ENCODE peak calls at places on chromosomes 6 and 20, in seven cellular contexts. W is fibroblast of lung; U is spleen; V is CD8-positive, alpha-beta T cell; H is HCT116; T is A549; P is foreskin fibroblast. J is an unnamed sample.

GRCh38 chr6:156998824-156999330 is 221.7 kb downstream of the ARID1B start:
- DNase-seq in W (no peak), U (no peak), V (no peak), H (no peak), T (no peak), P (no peak), J (no peak)

GRCh38 chr6:80163754-80164187 is 57.3 kb downstream of the BCKDHB start:
- DNase-seq in W (peak; percentile 77), U (no peak), V (no peak), H (peak; percentile 72), T (peak; percentile 4), P (peak; percentile 88), J (peak; percentile 52)

GRCh38 chr6:3409699-3410384 is 47.0 kb downstream of the SLC22A23 start:
- DNase-seq in W (no peak), U (no peak), V (no peak), H (no peak), T (no peak), P (no peak), J (no peak)

GRCh38 chr6:65289491-65289890 is 417.5 kb downstream of the EYS start:
- DNase-seq in W (peak; percentile 40), U (no peak), V (no peak), H (no peak), T (no peak), P (no peak), J (no peak)

GRCh38 chr6:106411643-106412200 is 51.2 kb downstream of the CRYBG1 start:
- DNase-seq in W (no peak), U (no peak), V (no peak), H (no peak), T (no peak), P (no peak), J (no peak)

GRCh38 chr6:33199687-33200233 is 705 bp downstream of the RXRB start:
- DNase-seq in W (peak; percentile 64), U (peak; percentile 94), V (peak; percentile 56), H (peak; percentile 74), T (peak; percentile 53), P (peak; percentile 82), J (no peak)

GRCh38 chr6:87907521-87907920 is 140.1 kb upstream of the SPACA1 start:
- DNase-seq in W (peak; percentile 20), U (no peak), V (no peak), H (no peak), T (no peak), P (no peak), J (peak; percentile 49)

GRCh38 chr20:43953919-43954617 is 39.4 kb downstream of the TOX2 start:
- DNase-seq in W (no peak), U (peak; percentile 64), V (no peak), H (no peak), T (no peak), P (peak; percentile 55), J (no peak)

GRCh38 chr6:157198425-157199279 is 124.7 kb downstream of the TMEM242 start:
- DNase-seq in W (peak; percentile 76), U (no peak), V (no peak), H (no peak), T (no peak), P (peak; percentile 82), J (no peak)

DNA sequence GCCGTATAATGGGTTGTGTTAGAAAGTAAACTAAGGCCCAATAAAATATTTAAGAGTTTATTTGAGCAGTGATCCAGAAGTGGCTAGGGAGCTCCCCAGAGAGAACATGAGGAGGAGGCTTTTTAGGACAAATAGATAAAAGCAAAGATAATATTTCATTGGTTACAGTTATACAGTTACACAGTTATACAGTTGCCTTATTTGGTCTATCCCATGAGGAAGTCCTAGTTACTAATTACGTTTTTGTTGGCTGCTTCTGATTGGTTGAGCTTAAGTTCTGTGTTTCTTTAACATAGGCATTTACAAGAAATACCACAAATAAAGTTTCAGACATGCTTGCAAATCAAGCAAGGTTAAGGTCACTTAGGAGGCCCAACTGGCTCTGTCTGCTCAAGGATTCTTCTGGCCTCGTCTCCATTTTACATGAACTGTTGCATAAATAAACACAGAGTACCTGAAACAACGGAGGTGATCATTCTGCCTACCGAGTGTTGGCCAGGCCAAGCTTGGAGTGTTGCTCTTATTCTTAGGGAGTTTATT is 7.0 kb downstream of the UBD start:
- DNase-seq in W (peak; percentile 81), U (no peak), V (no peak), H (peak; percentile 21), T (no peak), P (peak; percentile 79), J (peak; percentile 43)
- H3K4me3 ChIP-seq in W (no peak overlapping the region), U (peak overlapping the region; percentile 28), V (peak overlapping the region; percentile 34), H (no peak overlapping the region), T (no peak overlapping the region), P (no peak overlapping the region), J (no peak overlapping the region)

DNA sequence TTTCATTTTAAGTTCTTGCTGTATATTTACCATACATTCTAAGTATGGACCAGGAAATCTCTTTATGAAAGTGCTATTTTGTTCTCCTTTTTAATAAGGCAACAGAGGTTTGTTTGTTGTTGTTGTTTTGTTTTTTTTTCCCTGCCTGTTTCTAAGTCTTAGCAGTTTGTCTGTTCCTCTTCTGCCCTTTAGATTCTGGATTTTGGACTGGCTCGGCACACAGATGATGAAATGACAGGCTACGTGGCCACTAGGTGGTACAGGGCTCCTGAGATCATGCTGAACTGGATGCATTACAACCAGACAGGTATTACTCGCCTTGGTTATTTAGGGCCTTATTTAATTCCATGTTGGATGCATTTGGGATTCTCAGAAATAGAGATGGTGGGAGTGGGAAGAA is 48.0 kb downstream of the MAPK14 start:
- DNase-seq in W (no peak), U (no peak), V (no peak), H (peak; percentile 6), T (peak; percentile 21), P (no peak), J (no peak)
- TF ChIP-seq CTCF in W (no peak), U (no peak), V (peak; percentile 45), H (peak; percentile 60), T (peak; percentile 14), P (peak; percentile 3), J (no peak)

DNA sequence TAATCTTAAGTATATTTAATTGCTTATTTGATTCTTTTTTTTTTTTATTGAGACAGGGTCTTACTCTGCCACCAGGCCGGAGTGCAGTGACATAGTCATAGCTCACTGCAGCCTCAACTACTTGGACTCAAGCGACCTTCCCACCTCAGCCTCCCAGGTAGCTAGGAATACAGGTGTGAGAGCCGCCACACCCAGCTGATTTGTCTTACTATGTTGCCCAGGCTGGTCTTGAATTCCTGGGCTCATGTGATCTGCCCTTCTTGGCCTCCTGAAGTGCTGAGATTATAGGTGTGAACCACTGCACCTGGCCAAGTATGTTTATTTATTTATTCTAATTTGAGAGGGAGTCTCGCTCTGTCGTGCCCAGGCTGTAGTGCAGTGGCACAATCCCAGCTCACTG is 38.2 kb downstream of the PTPN1 start:
- DNase-seq in W (no peak), U (no peak), V (no peak), H (no peak), T (no peak), P (no peak), J (no peak)
- H3K4me3 ChIP-seq in W (no peak overlapping the region), U (no peak overlapping the region), V (no peak overlapping the region), H (no peak overlapping the region), T (no peak overlapping the region), P (no peak overlapping the region), J (no peak overlapping the region)

GRCh38 chr6:128757961-128758360 is 125.0 kb upstream of the LAMA2 start:
- DNase-seq in W (no peak), U (no peak), V (no peak), H (no peak), T (no peak), P (no peak), J (no peak)
- TF ChIP-seq CTCF in W (no peak), U (no peak), V (no peak), H (no peak), T (no peak), P (no peak), J (no peak)

GRCh38 chr6:1263039-1263849 is 48.7 kb upstream of the FOXQ1 start:
- DNase-seq in W (no peak), U (no peak), V (no peak), H (no peak), T (no peak), P (peak; percentile 55), J (peak; percentile 71)
- H3K4me3 ChIP-seq in W (no peak overlapping the region), U (no peak overlapping the region), V (no peak overlapping the region), H (no peak overlapping the region), T (no peak overlapping the region), P (no peak overlapping the region), J (no peak overlapping the region)

DNA sequence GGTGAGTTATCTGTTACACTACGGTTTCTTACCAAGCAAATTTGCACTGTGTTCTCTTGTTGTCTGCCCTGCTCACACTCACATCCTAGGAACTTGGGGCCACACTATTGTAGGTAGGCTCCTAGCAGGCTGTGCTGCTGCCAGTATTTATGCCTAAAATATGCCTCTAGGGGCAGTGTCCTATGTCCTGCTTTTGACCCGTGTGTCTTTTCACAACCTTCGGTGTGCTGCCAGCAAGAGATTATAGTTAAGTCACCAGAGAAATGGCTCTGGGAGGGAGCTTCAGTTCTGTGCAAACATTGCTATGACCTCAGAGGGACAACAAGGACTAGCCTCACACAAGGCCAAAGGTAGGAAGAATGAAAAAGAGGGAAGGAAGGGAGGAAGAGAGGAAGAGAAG is 8.9 kb upstream of the TAAR5 start:
- DNase-seq in W (no peak), U (no peak), V (no peak), H (peak; percentile 44), T (peak; percentile 26), P (peak; percentile 4), J (no peak)
- TF ChIP-seq CTCF in W (no peak), U (no peak), V (no peak), H (peak; percentile 70), T (peak; percentile 19), P (peak; percentile 16), J (peak; percentile 17)

DNA sequence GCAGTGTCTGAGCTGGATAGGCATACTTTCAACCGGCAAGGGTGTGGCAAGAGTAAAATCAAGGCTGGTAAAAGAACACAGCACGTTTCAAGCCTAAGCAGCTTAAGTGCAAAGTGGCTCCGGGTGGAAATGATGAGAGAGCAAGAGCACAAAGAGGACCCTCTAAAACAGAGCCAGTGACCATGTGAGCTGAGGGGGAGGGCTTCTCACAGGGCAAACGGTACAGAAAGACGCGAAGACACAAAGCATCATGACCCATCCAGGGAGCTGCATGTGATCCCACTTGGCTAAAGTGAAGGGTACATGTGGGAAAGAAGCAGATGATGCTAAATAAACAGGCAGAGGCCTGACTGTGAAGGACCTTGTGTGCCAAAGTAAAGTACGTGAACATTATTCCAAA is 25.7 kb downstream of the FKBP5 start:
- DNase-seq in W (no peak), U (no peak), V (no peak), H (no peak), T (no peak), P (peak; percentile 47), J (no peak)
- H3K4me3 ChIP-seq in W (no peak overlapping the region), U (no peak overlapping the region), V (no peak overlapping the region), H (no peak overlapping the region), T (no peak overlapping the region), P (no peak overlapping the region), J (no peak overlapping the region)

J was measured in AG09309.